ENCODE peak calls at places on chromosomes 4 and X, in four cellular contexts. B, H, F and R are unnamed samples.
A peak's percentile ranks its signal among the peaks of the same experiment; 100 is the strongest.

GRCh38 chr4:43690121-43690520 is 758.5 kb downstream of the KCTD8 start:
- DNase-seq in B (no peak), H (no peak), F (no peak), R (no peak)

GRCh38 chr4:147351083-147351787 is 129.7 kb upstream of the EDNRA start:
- DNase-seq in H (no peak), F (no peak), B (no peak), R (no peak)

GRCh38 chr4:112082954-112083586 is 62.2 kb upstream of the FAM241A start:
- DNase-seq in F (peak; percentile 86), B (no peak), H (peak; percentile 90), R (no peak)

GRCh38 chrX:57137481-57137880 is 284 bp upstream of the SPIN2A start:
- DNase-seq in B (no peak), F (no peak), H (no peak), R (no peak)

GRCh38 chr4:184268574-184269160 is 51.0 kb upstream of the ENPP6 start:
- DNase-seq in F (no peak), B (peak; percentile 32), H (peak; percentile 17), R (no peak)

GRCh38 chr4:186878203-186878800 is 154.6 kb upstream of the FAT1 start:
- DNase-seq in H (no peak), B (no peak), F (no peak), R (no peak)

GRCh38 chr4:183960021-183960420 is 54.9 kb downstream of the STOX2 start:
- DNase-seq in B (peak; percentile 13), H (peak; percentile 39), F (no peak), R (peak; percentile 53)

GRCh38 chrX:6813836-6814370 is 279.0 kb upstream of the VCX3A start:
- DNase-seq in B (no peak), H (no peak), F (no peak), R (peak; percentile 48)

GRCh38 chrX:141619336-141619735 is 29.8 kb downstream of the SPANXA2 start:
- DNase-seq in F (no peak), H (no peak), B (no peak), R (no peak)

GRCh38 chrX:112834016-112834855 is 6.4 kb downstream of the AMOT start:
- DNase-seq in H (no peak), F (no peak), B (no peak), R (no peak)

GRCh38 chrX:112834976-112835375 is 5.7 kb downstream of the AMOT start:
- DNase-seq in H (no peak), B (no peak), F (no peak), R (no peak)

GRCh38 chrX:112840382-112841113 is at the start of gene AMOT:
- DNase-seq in B (peak; percentile 70), F (peak; percentile 1), H (peak; percentile 43), R (peak; percentile 75)

GRCh38 chrX:112839856-112840255 is 775 bp downstream of the AMOT start:
- DNase-seq in B (no peak), F (no peak), H (no peak), R (no peak)

DNA sequence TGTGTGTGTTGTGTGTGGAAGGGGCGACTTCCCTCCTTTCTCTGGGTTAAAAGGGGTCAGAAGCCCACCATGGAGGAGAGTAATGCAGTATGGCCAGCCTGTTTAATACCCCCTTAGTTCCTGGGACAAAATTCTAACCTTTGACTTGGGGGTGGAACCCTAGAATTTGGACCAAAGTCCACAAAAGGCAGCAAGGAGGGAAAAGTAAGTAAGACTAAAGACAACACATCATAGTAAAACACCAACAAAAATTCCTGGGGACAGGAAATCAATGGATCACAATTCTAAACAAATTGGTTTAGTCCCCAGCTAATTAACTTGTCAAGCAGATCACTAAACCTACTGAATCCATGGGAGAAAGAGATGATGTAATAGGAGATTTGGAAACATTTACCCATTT is 3.1 kb downstream of the AMOT start:
- DNase-seq in H (no peak), B (no peak), F (no peak), R (no peak)
- H3K27ac ChIP-seq in H (no peak overlapping the region), B (no peak overlapping the region), F (no peak overlapping the region), R (no peak overlapping the region)

GRCh38 chrX:21806691-21807090 is 32.7 kb upstream of the MBTPS2 start:
- DNase-seq in F (no peak), B (no peak), H (peak; percentile 6), R (no peak)
- TF ChIP-seq PHF8 in F (no peak), B (no peak), H (no peak), R (no peak)

DNA sequence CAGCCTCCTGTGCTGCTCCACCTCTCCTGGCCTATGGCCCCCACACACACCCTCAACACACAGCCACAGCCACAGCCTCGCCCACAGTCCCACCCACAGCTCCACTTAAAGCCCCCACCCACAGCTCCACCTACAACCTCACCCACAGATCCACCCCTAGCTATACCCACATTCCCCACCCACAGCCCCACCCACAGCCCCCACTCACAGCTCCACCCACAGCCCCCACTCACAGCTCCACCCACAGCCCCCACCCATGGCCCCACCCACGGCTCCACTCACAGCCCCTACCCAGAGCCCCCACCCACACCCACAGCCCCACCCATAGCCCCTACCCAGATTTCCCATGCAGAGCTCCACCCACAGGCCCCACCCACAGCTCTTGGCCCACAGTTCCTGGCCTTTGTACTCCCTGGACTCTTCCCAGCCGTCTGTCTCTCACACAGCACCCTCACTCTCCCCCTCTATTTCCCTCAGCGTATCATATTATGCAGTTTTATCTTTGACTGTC is 322.6 kb downstream of the EVC2 start:
- DNase-seq in B (peak; percentile 53), F (no peak), H (peak; percentile 52), R (no peak)
- TF ChIP-seq KDM1A in B (no peak), F (no peak), H (no peak), R (no peak)

GRCh38 chr4:38177035-38177791 is 217.0 kb downstream of the PTTG2 start:
- DNase-seq in F (no peak), H (no peak), B (no peak), R (no peak)
- H3K27ac ChIP-seq in F (no peak overlapping the region), H (peak overlapping the region; percentile 33), B (no peak overlapping the region), R (no peak overlapping the region)

GRCh38 chr4:42398448-42399355 is 1.4 kb downstream of the SHISA3 start:
- DNase-seq in F (no peak), H (no peak), B (no peak), R (no peak)
- TF ChIP-seq PHF8 in F (no peak), H (no peak), B (no peak), R (peak; percentile 23)